ENCODE peak calls at places on chromosomes 16 and 17, in six cellular contexts. One of them, this sample, is unnamed.

GRCh38 chr17:80252871-80253270 is 7.8 kb upstream of the RNF213 start:
- DNase-seq in heart right ventricle: peak; percentile 52
- DNase-seq in heart left ventricle: no peak
- DNase-seq in tibial artery: peak; percentile 28
- DNase-seq in CD8-positive, alpha-beta T cell: peak; percentile 77
- DNase-seq in adrenal gland: peak; percentile 73
- DNase-seq in this sample: no peak

GRCh38 chr17:39629894-39630293 is 3.1 kb downstream of the PPP1R1B start:
- DNase-seq in heart right ventricle: no peak
- DNase-seq in heart left ventricle: no peak
- DNase-seq in tibial artery: no peak
- DNase-seq in CD8-positive, alpha-beta T cell: no peak
- DNase-seq in adrenal gland: no peak
- DNase-seq in this sample: no peak

GRCh38 chr17:35740997-35741931 is 9.8 kb downstream of the RASL10B start:
- DNase-seq in heart right ventricle: no peak
- DNase-seq in heart left ventricle: no peak
- DNase-seq in tibial artery: no peak
- DNase-seq in CD8-positive, alpha-beta T cell: no peak
- DNase-seq in adrenal gland: no peak
- DNase-seq in this sample: no peak

GRCh38 chr16:11743308-11744074 is 834 bp upstream of the TXNDC11 start:
- DNase-seq in heart right ventricle: no peak
- DNase-seq in heart left ventricle: peak; percentile 60
- DNase-seq in tibial artery: peak; percentile 71
- DNase-seq in CD8-positive, alpha-beta T cell: no peak
- DNase-seq in adrenal gland: peak; percentile 56
- DNase-seq in this sample: no peak

GRCh38 chr17:65664696-65665095 is 103.2 kb upstream of the AXIN2 start:
- DNase-seq in heart right ventricle: no peak
- DNase-seq in heart left ventricle: no peak
- DNase-seq in tibial artery: no peak
- DNase-seq in CD8-positive, alpha-beta T cell: no peak
- DNase-seq in adrenal gland: no peak
- DNase-seq in this sample: no peak

GRCh38 chr17:77470800-77471733 is 330.3 kb downstream of the SEC14L1 start:
- DNase-seq in heart right ventricle: peak; percentile 70
- DNase-seq in heart left ventricle: peak; percentile 82
- DNase-seq in tibial artery: no peak
- DNase-seq in CD8-positive, alpha-beta T cell: no peak
- DNase-seq in adrenal gland: peak; percentile 59
- DNase-seq in this sample: no peak

GRCh38 chr16:1707193-1707790 is 1.3 kb downstream of the MAPK8IP3 start:
- DNase-seq in heart right ventricle: no peak
- DNase-seq in heart left ventricle: no peak
- DNase-seq in tibial artery: no peak
- DNase-seq in CD8-positive, alpha-beta T cell: no peak
- DNase-seq in adrenal gland: peak; percentile 52
- DNase-seq in this sample: no peak

GRCh38 chr16:5075637-5076036 is 4.0 kb downstream of the ALG1 start:
- DNase-seq in heart right ventricle: no peak
- DNase-seq in heart left ventricle: no peak
- DNase-seq in tibial artery: no peak
- DNase-seq in CD8-positive, alpha-beta T cell: no peak
- DNase-seq in adrenal gland: no peak
- DNase-seq in this sample: no peak

GRCh38 chr16:19406891-19407491 is 10.7 kb upstream of the TMC5 start:
- DNase-seq in heart right ventricle: no peak
- DNase-seq in heart left ventricle: no peak
- DNase-seq in tibial artery: no peak
- DNase-seq in CD8-positive, alpha-beta T cell: no peak
- DNase-seq in adrenal gland: no peak
- DNase-seq in this sample: no peak

GRCh38 chr17:10652984-10653680 is 4.0 kb downstream of the MYH3 start:
- DNase-seq in heart right ventricle: no peak
- DNase-seq in heart left ventricle: no peak
- DNase-seq in tibial artery: no peak
- DNase-seq in CD8-positive, alpha-beta T cell: no peak
- DNase-seq in adrenal gland: peak; percentile 21
- DNase-seq in this sample: no peak

GRCh38 chr16:85350973-85351372 is 238.7 kb upstream of the CIBAR2 start:
- DNase-seq in heart right ventricle: peak; percentile 78
- DNase-seq in heart left ventricle: peak; percentile 95
- DNase-seq in tibial artery: peak; percentile 92
- DNase-seq in CD8-positive, alpha-beta T cell: no peak
- DNase-seq in adrenal gland: peak; percentile 99
- DNase-seq in this sample: peak; percentile 94

GRCh38 chr17:17523001-17523713 is 27.0 kb upstream of the RASD1 start:
- DNase-seq in heart right ventricle: peak; percentile 6
- DNase-seq in heart left ventricle: no peak
- DNase-seq in tibial artery: no peak
- DNase-seq in CD8-positive, alpha-beta T cell: no peak
- DNase-seq in adrenal gland: no peak
- DNase-seq in this sample: no peak

GRCh38 chr17:38452719-38453118 is 24.5 kb downstream of the ARHGAP23 start:
- DNase-seq in heart right ventricle: no peak
- DNase-seq in heart left ventricle: no peak
- DNase-seq in tibial artery: no peak
- DNase-seq in CD8-positive, alpha-beta T cell: no peak
- DNase-seq in adrenal gland: no peak
- DNase-seq in this sample: no peak

GRCh38 chr16:46857261-46857962 is 26.4 kb upstream of the C16orf87 start:
- DNase-seq in heart right ventricle: no peak
- DNase-seq in heart left ventricle: no peak
- DNase-seq in tibial artery: no peak
- DNase-seq in CD8-positive, alpha-beta T cell: no peak
- DNase-seq in adrenal gland: peak; percentile 33
- DNase-seq in this sample: peak; percentile 40

GRCh38 chr16:87233928-87234327 is 83.3 kb downstream of the C16orf95 start:
- DNase-seq in heart right ventricle: no peak
- DNase-seq in heart left ventricle: no peak
- DNase-seq in tibial artery: no peak
- DNase-seq in CD8-positive, alpha-beta T cell: no peak
- DNase-seq in adrenal gland: peak; percentile 22
- DNase-seq in this sample: no peak

DNA sequence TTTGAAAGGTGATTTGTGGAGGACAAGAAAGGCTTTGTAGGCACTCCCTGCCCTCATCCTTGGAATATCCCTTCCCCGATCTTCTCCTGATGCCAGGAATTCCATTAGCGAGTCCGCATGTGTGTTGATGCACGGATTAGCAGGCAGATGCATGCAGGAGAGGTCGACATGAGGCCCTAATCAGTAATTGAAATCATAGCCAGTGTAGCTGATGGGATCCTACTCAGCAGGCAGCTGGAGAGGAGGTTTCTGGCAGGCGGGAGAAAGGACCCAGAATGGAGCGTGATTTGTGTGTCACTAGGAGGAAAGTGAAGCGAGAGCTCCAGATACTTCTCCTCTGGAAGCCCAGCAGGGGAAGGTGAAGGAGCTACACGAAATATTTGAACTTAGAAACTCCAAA is 196.3 kb upstream of the CDH11 start:
- DNase-seq in heart right ventricle: no peak
- DNase-seq in heart left ventricle: no peak
- DNase-seq in tibial artery: no peak
- DNase-seq in CD8-positive, alpha-beta T cell: no peak
- DNase-seq in adrenal gland: no peak
- DNase-seq in this sample: no peak
- H3K27ac ChIP-seq in heart right ventricle: no peak overlapping the region
- H3K27ac ChIP-seq in heart left ventricle: no peak overlapping the region
- H3K27ac ChIP-seq in tibial artery: no peak overlapping the region
- H3K27ac ChIP-seq in CD8-positive, alpha-beta T cell: no peak overlapping the region
- H3K27ac ChIP-seq in adrenal gland: no peak overlapping the region
- H3K27ac ChIP-seq in this sample: no peak overlapping the region

GRCh38 chr17:49676276-49676868 is 1.5 kb downstream of the SPOP start:
- DNase-seq in heart right ventricle: no peak
- DNase-seq in heart left ventricle: no peak
- DNase-seq in tibial artery: no peak
- DNase-seq in CD8-positive, alpha-beta T cell: no peak
- DNase-seq in adrenal gland: no peak
- DNase-seq in this sample: no peak

GRCh38 chr17:49677134-49677932 is 564 bp downstream of the SPOP start:
- DNase-seq in heart right ventricle: peak; percentile 98
- DNase-seq in heart left ventricle: peak; percentile 98
- DNase-seq in tibial artery: peak; percentile 96
- DNase-seq in CD8-positive, alpha-beta T cell: peak; percentile 96
- DNase-seq in adrenal gland: peak; percentile 97
- DNase-seq in this sample: peak; percentile 93

GRCh38 chr17:49680314-49680713 is 2.4 kb upstream of the SPOP start:
- DNase-seq in heart right ventricle: no peak
- DNase-seq in heart left ventricle: no peak
- DNase-seq in tibial artery: no peak
- DNase-seq in CD8-positive, alpha-beta T cell: no peak
- DNase-seq in adrenal gland: no peak
- DNase-seq in this sample: peak; percentile 23

GRCh38 chr17:49681336-49681735 is 3.4 kb upstream of the SPOP start:
- DNase-seq in heart right ventricle: no peak
- DNase-seq in heart left ventricle: no peak
- DNase-seq in tibial artery: no peak
- DNase-seq in CD8-positive, alpha-beta T cell: no peak
- DNase-seq in adrenal gland: no peak
- DNase-seq in this sample: no peak

GRCh38 chr17:49677933-49678847 is at the start of gene SPOP:
- DNase-seq in heart right ventricle: peak; percentile 99
- DNase-seq in heart left ventricle: peak; percentile 100
- DNase-seq in tibial artery: peak; percentile 100
- DNase-seq in CD8-positive, alpha-beta T cell: peak; percentile 98
- DNase-seq in adrenal gland: peak; percentile 100
- DNase-seq in this sample: peak; percentile 98
- TF ChIP-seq CTCF in heart right ventricle: no peak
- TF ChIP-seq CTCF in heart left ventricle: no peak
- TF ChIP-seq CTCF in tibial artery: no peak
- TF ChIP-seq CTCF in CD8-positive, alpha-beta T cell: no peak
- TF ChIP-seq CTCF in adrenal gland: no peak
- TF ChIP-seq CTCF in this sample: no peak

GRCh38 chr17:46790216-46790615 is 28.3 kb downstream of the WNT3 start:
- DNase-seq in heart right ventricle: no peak
- DNase-seq in heart left ventricle: no peak
- DNase-seq in tibial artery: no peak
- DNase-seq in CD8-positive, alpha-beta T cell: no peak
- DNase-seq in adrenal gland: no peak
- DNase-seq in this sample: no peak
- H3K27me3 ChIP-seq in heart right ventricle: peaks cover 8% of the 10 kb centered on the region
- H3K27me3 ChIP-seq in heart left ventricle: peaks cover 4% of the 10 kb centered on the region
- H3K27me3 ChIP-seq in tibial artery: no peaks in the 10 kb centered on the region
- H3K27me3 ChIP-seq in CD8-positive, alpha-beta T cell: no peaks in the 10 kb centered on the region
- H3K27me3 ChIP-seq in adrenal gland: peaks cover 11% of the 10 kb centered on the region
- H3K27me3 ChIP-seq in this sample: no peaks in the 10 kb centered on the region

GRCh38 chr16:81823734-81824133 is 44.6 kb downstream of the PLCG2 start:
- DNase-seq in heart right ventricle: no peak
- DNase-seq in heart left ventricle: no peak
- DNase-seq in tibial artery: no peak
- DNase-seq in CD8-positive, alpha-beta T cell: no peak
- DNase-seq in adrenal gland: no peak
- DNase-seq in this sample: no peak
- H3K27ac ChIP-seq in heart right ventricle: peak overlapping the region; percentile 65
- H3K27ac ChIP-seq in heart left ventricle: no peak overlapping the region
- H3K27ac ChIP-seq in tibial artery: no peak overlapping the region
- H3K27ac ChIP-seq in CD8-positive, alpha-beta T cell: no peak overlapping the region
- H3K27ac ChIP-seq in adrenal gland: no peak overlapping the region
- H3K27ac ChIP-seq in this sample: no peak overlapping the region